ENCODE peak calls at places on chromosomes 1 and 21, in nine cellular contexts. H is AG10803, G is MM.1S, Y is AG04449, A is dorsolateral prefrontal cortex, K is tibial artery, L is HCT116, M is AG04450, B is MCF 10A. D is an unnamed sample.

GRCh38 chr1:225911207-225912130 is 12.6 kb downstream of the PYCR2 start:
- DNase-seq in H (peak; percentile 36), G (peak; percentile 69), Y (no peak), A (no peak), K (peak; percentile 50), L (peak; percentile 34), M (no peak), B (no peak), D (peak; percentile 82)

GRCh38 chr1:188719735-188720134 is 1757.9 kb downstream of the BRINP3 start:
- DNase-seq in H (no peak), G (peak; percentile 27), Y (no peak), A (no peak), K (no peak), L (no peak), M (no peak), B (no peak), D (no peak)

GRCh38 chr1:226643167-226643566 is 94.6 kb downstream of the STUM start:
- DNase-seq in H (no peak), G (no peak), Y (no peak), A (peak; percentile 65), K (no peak), L (peak; percentile 34), M (peak; percentile 34), B (peak; percentile 95), D (peak; percentile 85)

GRCh38 chr1:236895665-236896387 is 100.7 kb downstream of the MTR start:
- DNase-seq in H (no peak), G (no peak), Y (no peak), A (no peak), K (no peak), L (no peak), M (no peak), B (no peak), D (no peak)

GRCh38 chr1:67404212-67404620 is 26.0 kb downstream of the SERBP1 start:
- DNase-seq in H (peak; percentile 14), G (no peak), Y (no peak), A (no peak), K (no peak), L (peak; percentile 38), M (no peak), B (no peak), D (no peak)

GRCh38 chr1:56452027-56453011 is 127.0 kb downstream of the PLPP3 start:
- DNase-seq in H (peak; percentile 17), G (no peak), Y (no peak), A (no peak), K (peak; percentile 38), L (no peak), M (no peak), B (no peak), D (no peak)

GRCh38 chr1:99529002-99529401 is 116.9 kb upstream of the PALMD start:
- DNase-seq in H (no peak), G (no peak), Y (no peak), A (no peak), K (no peak), L (no peak), M (no peak), B (no peak), D (no peak)

GRCh38 chr1:19668893-19669292 is 4.2 kb downstream of the HTR6 start:
- DNase-seq in H (no peak), G (no peak), Y (no peak), A (no peak), K (no peak), L (no peak), M (no peak), B (no peak), D (no peak)

GRCh38 chr1:108785264-108785663 is 38.8 kb downstream of the STXBP3 start:
- DNase-seq in H (no peak), G (no peak), Y (no peak), A (no peak), K (no peak), L (no peak), M (no peak), B (no peak), D (no peak)

GRCh38 chr1:44543816-44544185 is 130.5 kb downstream of the TMEM53 start:
- DNase-seq in H (no peak), G (no peak), Y (no peak), A (no peak), K (no peak), L (no peak), M (no peak), B (no peak), D (no peak)

GRCh38 chr1:52195161-52195560 is 53.3 kb downstream of the ZFYVE9 start:
- DNase-seq in H (peak; percentile 55), G (peak; percentile 21), Y (peak; percentile 34), A (no peak), K (no peak), L (no peak), M (peak; percentile 51), B (no peak), D (no peak)

GRCh38 chr21:38448619-38449186 is 49.6 kb downstream of the ERG start:
- DNase-seq in H (peak; percentile 62), G (no peak), Y (no peak), A (no peak), K (no peak), L (no peak), M (no peak), B (no peak), D (no peak)

GRCh38 chr21:28393279-28393678 is 599.4 kb downstream of the LTN1 start:
- DNase-seq in H (no peak), G (no peak), Y (no peak), A (no peak), K (no peak), L (no peak), M (no peak), B (peak; percentile 92), D (no peak)

GRCh38 chr1:10839188-10839770 is 42.8 kb upstream of the CASZ1 start:
- DNase-seq in H (no peak), G (no peak), Y (no peak), A (no peak), K (no peak), L (no peak), M (no peak), B (no peak), D (no peak)

GRCh38 chr1:235918032-235918431 is 51.3 kb upstream of the LYST start:
- DNase-seq in H (no peak), G (no peak), Y (no peak), A (no peak), K (no peak), L (no peak), M (no peak), B (no peak), D (no peak)

GRCh38 chr1:202287196-202287595 is 54.5 kb downstream of the UBE2T start:
- DNase-seq in H (no peak), G (no peak), Y (no peak), A (no peak), K (no peak), L (no peak), M (no peak), B (no peak), D (no peak)

GRCh38 chr1:91768786-91769697 is 116.9 kb downstream of the TGFBR3 start:
- DNase-seq in H (no peak), G (no peak), Y (no peak), A (no peak), K (no peak), L (no peak), M (no peak), B (no peak), D (no peak)

GRCh38 chr1:182702826-182703524 is 18.6 kb upstream of the RGS8 start:
- DNase-seq in H (no peak), G (no peak), Y (no peak), A (no peak), K (no peak), L (no peak), M (no peak), B (no peak), D (no peak)

GRCh38 chr1:4980211-4980610 is 325.8 kb downstream of the AJAP1 start:
- DNase-seq in H (no peak), G (no peak), Y (no peak), A (no peak), K (no peak), L (no peak), M (no peak), B (no peak), D (no peak)

GRCh38 chr1:221739018-221739676 is 2.7 kb downstream of the DUSP10 start:
- DNase-seq in H (no peak), G (no peak), Y (no peak), A (peak; percentile 46), K (no peak), L (no peak), M (no peak), B (no peak), D (no peak)

GRCh38 chr21:24272527-24272938 is 1334.7 kb downstream of the MRPL39 start:
- DNase-seq in H (no peak), G (no peak), Y (no peak), A (no peak), K (no peak), L (no peak), M (no peak), B (no peak), D (no peak)

GRCh38 chr1:203287109-203287893 is 18.0 kb upstream of the BTG2 start:
- DNase-seq in H (no peak), G (peak; percentile 99), Y (no peak), A (no peak), K (peak; percentile 67), L (no peak), M (no peak), B (no peak), D (peak; percentile 87)

GRCh38 chr1:50425376-50426107 is 2.3 kb upstream of the DMRTA2 start:
- DNase-seq in H (peak; percentile 29), G (no peak), Y (no peak), A (no peak), K (no peak), L (no peak), M (no peak), B (no peak), D (peak; percentile 52)
- TF ChIP-seq CTCF in H (peak; percentile 14), G (no peak), Y (peak; percentile 5), A (no peak), K (no peak), L (peak; percentile 16), M (peak; percentile 1), B (no peak), D (no peak)

GRCh38 chr1:38018864-38019343 is 6.4 kb downstream of the UTP11 start:
- DNase-seq in H (peak; percentile 53), G (no peak), Y (no peak), A (no peak), K (no peak), L (no peak), M (no peak), B (peak; percentile 36), D (peak; percentile 45)
- TF ChIP-seq CTCF in H (peak; percentile 75), G (peak; percentile 57), Y (peak; percentile 48), A (peak; percentile 50), K (peak; percentile 34), L (peak; percentile 65), M (peak; percentile 73), B (peak; percentile 37), D (peak; percentile 55)

DNA sequence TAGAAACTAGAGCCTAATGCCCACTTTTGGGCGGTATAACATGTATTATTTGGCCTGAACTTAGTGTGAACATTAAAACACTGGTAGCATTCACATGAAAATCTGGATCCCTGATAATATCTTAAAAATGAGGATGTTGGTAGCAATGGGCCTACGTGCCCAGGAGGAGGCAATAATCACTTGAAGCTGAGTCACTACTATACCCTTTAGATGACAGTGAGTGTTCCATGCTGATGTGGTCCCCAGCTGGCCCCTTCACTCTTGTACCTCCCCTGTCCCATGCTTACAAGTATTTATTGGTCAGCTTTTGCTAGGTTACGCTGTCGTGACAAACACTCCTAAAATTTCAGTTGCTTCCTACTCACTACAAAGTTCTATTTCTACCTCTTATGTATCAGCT is 23.0 kb upstream of the POU2F1 start:
- DNase-seq in H (no peak), G (no peak), Y (no peak), A (no peak), K (no peak), L (no peak), M (no peak), B (no peak), D (no peak)
- TF ChIP-seq CTCF in H (no peak), G (no peak), Y (no peak), A (no peak), K (no peak), L (peak; percentile 21), M (no peak), B (no peak), D (no peak)

GRCh38 chr1:41719590-41719989 is 199.1 kb downstream of the HIVEP3 start:
- DNase-seq in H (no peak), G (no peak), Y (no peak), A (no peak), K (no peak), L (no peak), M (no peak), B (no peak), D (no peak)
- TF ChIP-seq CTCF in H (no peak), G (no peak), Y (no peak), A (no peak), K (no peak), L (no peak), M (no peak), B (no peak), D (no peak)

D was measured in GM13977.